ENCODE peak calls at places on chromosomes 5 and 9, in eight cellular contexts. One of them, this sample, is unnamed.

GRCh38 chr5:68548959-68549676 is 333.6 kb downstream of the PIK3R1 start:
- DNase-seq in brain microvascular endothelial cell: peak
- DNase-seq in endodermal cell: no peak
- DNase-seq in AG09309: no peak
- DNase-seq in lower lobe of right lung: no peak
- DNase-seq in choroid plexus epithelial cell: no peak
- DNase-seq in upper lobe of right lung: no peak
- DNase-seq in kidney epithelial cell: no peak
- DNase-seq in this sample: peak

GRCh38 chr9:80114241-80114640 is 542.5 kb downstream of the TLE4 start:
- DNase-seq in brain microvascular endothelial cell: no peak
- DNase-seq in endodermal cell: no peak
- DNase-seq in AG09309: no peak
- DNase-seq in lower lobe of right lung: no peak
- DNase-seq in choroid plexus epithelial cell: no peak
- DNase-seq in upper lobe of right lung: no peak
- DNase-seq in kidney epithelial cell: no peak
- DNase-seq in this sample: no peak

GRCh38 chr5:42944989-42945388 is 95.1 kb downstream of the ANXA2R start:
- DNase-seq in brain microvascular endothelial cell: peak
- DNase-seq in endodermal cell: no peak
- DNase-seq in AG09309: peak
- DNase-seq in lower lobe of right lung: no peak
- DNase-seq in choroid plexus epithelial cell: peak
- DNase-seq in upper lobe of right lung: no peak
- DNase-seq in kidney epithelial cell: peak
- DNase-seq in this sample: peak

GRCh38 chr5:122439645-122440044 is 127.6 kb downstream of the SNCAIP start:
- DNase-seq in brain microvascular endothelial cell: no peak
- DNase-seq in endodermal cell: no peak
- DNase-seq in AG09309: no peak
- DNase-seq in lower lobe of right lung: no peak
- DNase-seq in choroid plexus epithelial cell: no peak
- DNase-seq in upper lobe of right lung: no peak
- DNase-seq in kidney epithelial cell: no peak
- DNase-seq in this sample: no peak

GRCh38 chr5:179777909-179778308 is 15.9 kb upstream of the LTC4S start:
- DNase-seq in brain microvascular endothelial cell: no peak
- DNase-seq in endodermal cell: no peak
- DNase-seq in AG09309: no peak
- DNase-seq in lower lobe of right lung: no peak
- DNase-seq in choroid plexus epithelial cell: no peak
- DNase-seq in upper lobe of right lung: no peak
- DNase-seq in kidney epithelial cell: no peak
- DNase-seq in this sample: no peak

GRCh38 chr5:180809403-180810209 is 7.0 kb upstream of the MGAT1 start:
- DNase-seq in brain microvascular endothelial cell: peak
- DNase-seq in endodermal cell: peak
- DNase-seq in AG09309: no peak
- DNase-seq in lower lobe of right lung: peak
- DNase-seq in choroid plexus epithelial cell: peak
- DNase-seq in upper lobe of right lung: no peak
- DNase-seq in kidney epithelial cell: no peak
- DNase-seq in this sample: peak

GRCh38 chr5:59351076-59351794 is 542.3 kb downstream of the PDE4D start:
- DNase-seq in brain microvascular endothelial cell: no peak
- DNase-seq in endodermal cell: no peak
- DNase-seq in AG09309: no peak
- DNase-seq in lower lobe of right lung: no peak
- DNase-seq in choroid plexus epithelial cell: peak
- DNase-seq in upper lobe of right lung: no peak
- DNase-seq in kidney epithelial cell: no peak
- DNase-seq in this sample: no peak

GRCh38 chr5:15215056-15215455 is 284.9 kb upstream of the FBXL7 start:
- DNase-seq in brain microvascular endothelial cell: no peak
- DNase-seq in endodermal cell: no peak
- DNase-seq in AG09309: no peak
- DNase-seq in lower lobe of right lung: no peak
- DNase-seq in choroid plexus epithelial cell: no peak
- DNase-seq in upper lobe of right lung: no peak
- DNase-seq in kidney epithelial cell: no peak
- DNase-seq in this sample: no peak

GRCh38 chr9:94623253-94623652 is 16.1 kb downstream of the FBP1 start:
- DNase-seq in brain microvascular endothelial cell: no peak
- DNase-seq in endodermal cell: peak
- DNase-seq in AG09309: no peak
- DNase-seq in lower lobe of right lung: peak
- DNase-seq in choroid plexus epithelial cell: peak
- DNase-seq in upper lobe of right lung: peak
- DNase-seq in kidney epithelial cell: no peak
- DNase-seq in this sample: peak

GRCh38 chr5:34610576-34610975 is 45.6 kb upstream of the RAI14 start:
- DNase-seq in brain microvascular endothelial cell: no peak
- DNase-seq in endodermal cell: no peak
- DNase-seq in AG09309: no peak
- DNase-seq in lower lobe of right lung: no peak
- DNase-seq in choroid plexus epithelial cell: no peak
- DNase-seq in upper lobe of right lung: no peak
- DNase-seq in kidney epithelial cell: no peak
- DNase-seq in this sample: no peak

GRCh38 chr9:78261403-78262001 is 25.6 kb downstream of the CEP78 start:
- DNase-seq in brain microvascular endothelial cell: no peak
- DNase-seq in endodermal cell: no peak
- DNase-seq in AG09309: no peak
- DNase-seq in lower lobe of right lung: no peak
- DNase-seq in choroid plexus epithelial cell: peak
- DNase-seq in upper lobe of right lung: no peak
- DNase-seq in kidney epithelial cell: no peak
- DNase-seq in this sample: peak

GRCh38 chr5:52831776-52832511 is 44.2 kb downstream of the ITGA1 start:
- DNase-seq in brain microvascular endothelial cell: no peak
- DNase-seq in endodermal cell: no peak
- DNase-seq in AG09309: no peak
- DNase-seq in lower lobe of right lung: no peak
- DNase-seq in choroid plexus epithelial cell: peak
- DNase-seq in upper lobe of right lung: no peak
- DNase-seq in kidney epithelial cell: no peak
- DNase-seq in this sample: no peak

GRCh38 chr9:132423503-132423902 is 13.5 kb downstream of the CFAP77 start:
- DNase-seq in brain microvascular endothelial cell: no peak
- DNase-seq in endodermal cell: no peak
- DNase-seq in AG09309: no peak
- DNase-seq in lower lobe of right lung: no peak
- DNase-seq in choroid plexus epithelial cell: no peak
- DNase-seq in upper lobe of right lung: no peak
- DNase-seq in kidney epithelial cell: no peak
- DNase-seq in this sample: no peak

GRCh38 chr5:38749861-38750260 is 96.0 kb upstream of the OSMR start:
- DNase-seq in brain microvascular endothelial cell: no peak
- DNase-seq in endodermal cell: no peak
- DNase-seq in AG09309: no peak
- DNase-seq in lower lobe of right lung: no peak
- DNase-seq in choroid plexus epithelial cell: no peak
- DNase-seq in upper lobe of right lung: no peak
- DNase-seq in kidney epithelial cell: no peak
- DNase-seq in this sample: no peak

GRCh38 chr5:148394587-148395019 is 10.8 kb downstream of the FBXO38 start:
- DNase-seq in brain microvascular endothelial cell: no peak
- DNase-seq in endodermal cell: no peak
- DNase-seq in AG09309: no peak
- DNase-seq in lower lobe of right lung: no peak
- DNase-seq in choroid plexus epithelial cell: no peak
- DNase-seq in upper lobe of right lung: no peak
- DNase-seq in kidney epithelial cell: no peak
- DNase-seq in this sample: no peak

GRCh38 chr9:95629585-95629984 is 112.8 kb upstream of the PTCH1 start:
- DNase-seq in brain microvascular endothelial cell: no peak
- DNase-seq in endodermal cell: no peak
- DNase-seq in AG09309: no peak
- DNase-seq in lower lobe of right lung: no peak
- DNase-seq in choroid plexus epithelial cell: no peak
- DNase-seq in upper lobe of right lung: no peak
- DNase-seq in kidney epithelial cell: no peak
- DNase-seq in this sample: no peak

GRCh38 chr5:83848928-83849327 is 128.3 kb upstream of the HAPLN1 start:
- DNase-seq in brain microvascular endothelial cell: no peak
- DNase-seq in endodermal cell: no peak
- DNase-seq in AG09309: no peak
- DNase-seq in lower lobe of right lung: no peak
- DNase-seq in choroid plexus epithelial cell: no peak
- DNase-seq in upper lobe of right lung: no peak
- DNase-seq in kidney epithelial cell: no peak
- DNase-seq in this sample: no peak

GRCh38 chr5:144460608-144461007 is 289.9 kb downstream of the KCTD16 start:
- DNase-seq in brain microvascular endothelial cell: no peak
- DNase-seq in endodermal cell: no peak
- DNase-seq in AG09309: no peak
- DNase-seq in lower lobe of right lung: no peak
- DNase-seq in choroid plexus epithelial cell: no peak
- DNase-seq in upper lobe of right lung: no peak
- DNase-seq in kidney epithelial cell: peak
- DNase-seq in this sample: no peak

GRCh38 chr9:14092344-14092743 is 221.6 kb downstream of the NFIB start:
- DNase-seq in brain microvascular endothelial cell: no peak
- DNase-seq in endodermal cell: no peak
- DNase-seq in AG09309: no peak
- DNase-seq in lower lobe of right lung: no peak
- DNase-seq in choroid plexus epithelial cell: peak
- DNase-seq in upper lobe of right lung: no peak
- DNase-seq in kidney epithelial cell: no peak
- DNase-seq in this sample: no peak
- H3K4me3 ChIP-seq in brain microvascular endothelial cell: no peak
- H3K4me3 ChIP-seq in endodermal cell: no peak
- H3K4me3 ChIP-seq in AG09309: no peak
- H3K4me3 ChIP-seq in lower lobe of right lung: no peak
- H3K4me3 ChIP-seq in choroid plexus epithelial cell: no peak
- H3K4me3 ChIP-seq in upper lobe of right lung: no peak
- H3K4me3 ChIP-seq in kidney epithelial cell: no peak
- H3K4me3 ChIP-seq in this sample: no peak

GRCh38 chr5:172910828-172911627 is 48.2 kb upstream of the RPL26L1 start:
- DNase-seq in brain microvascular endothelial cell: peak
- DNase-seq in endodermal cell: peak
- DNase-seq in AG09309: no peak
- DNase-seq in lower lobe of right lung: peak
- DNase-seq in choroid plexus epithelial cell: peak
- DNase-seq in upper lobe of right lung: peak
- DNase-seq in kidney epithelial cell: no peak
- DNase-seq in this sample: no peak
- TF ChIP-seq CTCF in brain microvascular endothelial cell: peak
- TF ChIP-seq CTCF in endodermal cell: peak
- TF ChIP-seq CTCF in AG09309: peak
- TF ChIP-seq CTCF in lower lobe of right lung: peak
- TF ChIP-seq CTCF in choroid plexus epithelial cell: peak
- TF ChIP-seq CTCF in upper lobe of right lung: peak
- TF ChIP-seq CTCF in kidney epithelial cell: peak
- TF ChIP-seq CTCF in this sample: peak

GRCh38 chr9:128685022-128685332 is 4.0 kb upstream of the SET start:
- DNase-seq in brain microvascular endothelial cell: no peak
- DNase-seq in endodermal cell: no peak
- DNase-seq in AG09309: no peak
- DNase-seq in lower lobe of right lung: no peak
- DNase-seq in choroid plexus epithelial cell: peak
- DNase-seq in upper lobe of right lung: no peak
- DNase-seq in kidney epithelial cell: no peak
- DNase-seq in this sample: no peak
- H3K4me3 ChIP-seq in brain microvascular endothelial cell: peak
- H3K4me3 ChIP-seq in endodermal cell: peak
- H3K4me3 ChIP-seq in AG09309: peak
- H3K4me3 ChIP-seq in lower lobe of right lung: peak
- H3K4me3 ChIP-seq in choroid plexus epithelial cell: peak
- H3K4me3 ChIP-seq in upper lobe of right lung: peak
- H3K4me3 ChIP-seq in kidney epithelial cell: no peak
- H3K4me3 ChIP-seq in this sample: peak

DNA sequence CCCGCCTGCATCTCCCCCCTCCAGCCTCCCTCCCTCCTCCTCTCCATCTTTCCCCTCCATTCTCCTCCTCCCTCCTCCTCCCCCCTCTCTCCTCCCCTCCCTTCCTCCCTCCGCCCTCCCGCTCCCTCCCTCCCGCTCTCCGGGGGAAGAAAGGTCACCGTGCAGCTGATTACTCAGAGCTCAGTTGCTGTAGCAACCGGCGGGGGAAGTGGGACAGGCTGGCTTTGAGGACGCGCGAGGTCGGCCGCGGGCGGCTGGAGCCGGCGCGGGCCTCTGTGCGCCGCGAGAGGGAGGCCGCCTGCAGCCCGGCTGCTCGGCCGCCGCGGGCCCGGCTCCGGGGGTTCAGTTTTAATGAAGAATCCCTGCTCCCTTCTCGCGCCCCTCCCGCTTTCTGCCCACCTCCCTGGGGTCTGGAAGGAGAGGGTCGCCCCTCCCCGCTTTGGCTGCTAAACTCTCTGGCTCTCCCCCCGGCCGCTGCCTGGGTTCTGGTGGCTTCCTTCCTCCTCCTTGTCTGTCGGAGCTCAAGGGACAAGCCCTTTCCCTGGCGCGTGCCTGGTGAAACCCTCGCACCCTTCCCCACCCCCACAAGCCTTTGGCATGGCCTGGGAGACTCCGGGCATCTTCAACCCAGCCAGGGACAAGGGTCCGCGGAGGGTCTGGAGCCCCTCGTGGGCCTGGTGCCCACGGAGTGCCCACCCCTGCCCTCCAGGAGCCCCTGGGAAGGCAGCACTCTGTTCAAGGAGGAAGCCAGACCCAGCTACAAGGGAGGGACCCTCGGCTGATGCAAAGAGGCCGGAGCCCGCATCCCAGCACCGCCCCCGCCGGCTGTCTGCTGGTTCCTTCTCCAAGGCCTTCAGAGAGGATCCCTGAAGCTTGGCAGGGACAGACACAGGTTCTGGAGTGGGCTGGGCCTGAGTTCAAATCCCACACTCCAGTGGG is 160.3 kb downstream of the C9orf50 start:
- DNase-seq in brain microvascular endothelial cell: peak
- DNase-seq in endodermal cell: peak
- DNase-seq in AG09309: peak
- DNase-seq in lower lobe of right lung: peak
- DNase-seq in choroid plexus epithelial cell: peak
- DNase-seq in upper lobe of right lung: peak
- DNase-seq in kidney epithelial cell: peak
- DNase-seq in this sample: peak
- TF ChIP-seq CTCF in brain microvascular endothelial cell: peak
- TF ChIP-seq CTCF in endodermal cell: peak
- TF ChIP-seq CTCF in AG09309: no peak
- TF ChIP-seq CTCF in lower lobe of right lung: no peak
- TF ChIP-seq CTCF in choroid plexus epithelial cell: peak
- TF ChIP-seq CTCF in upper lobe of right lung: no peak
- TF ChIP-seq CTCF in kidney epithelial cell: peak
- TF ChIP-seq CTCF in this sample: no peak